ENCODE peak calls at places on chromosomes 3 and 15, in four cellular contexts. J is neuronal stem cell, K is H1, D is IMR-90. N is an unnamed sample.

GRCh38 chr3:66053783-66054094 is 15.0 kb upstream of the MAGI1 start:
- DNase-seq in J (no peak), K (no peak), D (no peak), N (no peak)

GRCh38 chr15:42832577-42832976 is 88.0 kb downstream of the TTBK2 start:
- DNase-seq in J (no peak), D (peak; percentile 88), K (no peak), N (no peak)

GRCh38 chr3:153232737-153233330 is 70.8 kb downstream of the RAP2B start:
- DNase-seq in D (peak; percentile 88), K (no peak), J (no peak), N (no peak)

GRCh38 chr3:157294444-157294843 is 134.5 kb upstream of the CCNL1 start:
- DNase-seq in J (no peak), D (peak; percentile 45), K (no peak), N (no peak)

GRCh38 chr3:160781429-160781828 is 25.4 kb downstream of the PPM1L start:
- DNase-seq in K (no peak), D (no peak), J (no peak), N (no peak)

GRCh38 chr3:116139607-116140006 is 305.7 kb downstream of the LSAMP start:
- DNase-seq in J (no peak), D (peak; percentile 26), K (no peak), N (no peak)

GRCh38 chr3:33954956-33955355 is 156.5 kb downstream of the PDCD6IP start:
- DNase-seq in D (no peak), K (no peak), J (no peak), N (peak; percentile 66)

GRCh38 chr15:88419830-88420229 is 47.4 kb downstream of the MRPL46 start:
- DNase-seq in D (peak; percentile 71), J (no peak), K (no peak), N (no peak)

GRCh38 chr3:54745863-54746262 is 182.0 kb downstream of the LRTM1 start:
- DNase-seq in J (no peak), D (no peak), K (no peak), N (no peak)

GRCh38 chr3:33911525-33912322 is 113.3 kb downstream of the PDCD6IP start:
- DNase-seq in K (no peak), D (peak; percentile 65), J (no peak), N (peak; percentile 23)

GRCh38 chr15:25742008-25742407 is 121.1 kb downstream of the ATP10A start:
- DNase-seq in J (peak; percentile 47), D (no peak), K (peak; percentile 40), N (peak; percentile 25)

GRCh38 chr15:75348034-75348562 is 1.3 kb downstream of the NEIL1 start:
- DNase-seq in D (no peak), K (peak; percentile 64), J (no peak), N (no peak)
- H3K18ac ChIP-seq in D (peak overlapping the region; percentile 8), K (no peak overlapping the region), J (peak overlapping the region; percentile 97), N (peak overlapping the region; percentile 31)

GRCh38 chr3:8103954-8104353 is 397.7 kb upstream of the LMCD1 start:
- DNase-seq in J (no peak), D (no peak), K (no peak), N (no peak)
- H3K23ac ChIP-seq in J (no peak overlapping the region), D (no peak overlapping the region), K (no peak overlapping the region), N (no peak overlapping the region)

DNA sequence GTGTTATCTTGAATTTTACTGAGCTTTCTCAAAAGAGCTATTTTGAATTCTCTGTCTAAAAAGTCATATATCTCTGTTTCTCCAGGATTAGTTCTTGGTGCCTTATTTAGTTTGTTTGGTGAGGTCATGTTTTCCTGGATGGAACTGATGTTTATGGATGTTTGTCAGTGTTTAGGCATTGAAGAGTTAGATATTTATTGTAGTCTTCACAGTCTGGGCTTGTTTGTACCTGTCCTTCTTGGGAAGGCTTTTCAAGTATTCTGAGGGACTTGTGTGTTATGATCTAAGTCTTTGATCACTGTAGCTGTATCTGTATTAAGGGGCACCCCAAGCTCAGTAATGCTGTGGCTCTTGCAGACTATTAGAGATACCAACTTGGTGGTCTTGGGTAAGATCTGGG is 10.6 kb upstream of the RAD51 start:
- DNase-seq in J (no peak), K (no peak), D (no peak), N (no peak)
- H3K18ac ChIP-seq in J (no peak overlapping the region), K (no peak overlapping the region), D (no peak overlapping the region), N (no peak overlapping the region)

DNA sequence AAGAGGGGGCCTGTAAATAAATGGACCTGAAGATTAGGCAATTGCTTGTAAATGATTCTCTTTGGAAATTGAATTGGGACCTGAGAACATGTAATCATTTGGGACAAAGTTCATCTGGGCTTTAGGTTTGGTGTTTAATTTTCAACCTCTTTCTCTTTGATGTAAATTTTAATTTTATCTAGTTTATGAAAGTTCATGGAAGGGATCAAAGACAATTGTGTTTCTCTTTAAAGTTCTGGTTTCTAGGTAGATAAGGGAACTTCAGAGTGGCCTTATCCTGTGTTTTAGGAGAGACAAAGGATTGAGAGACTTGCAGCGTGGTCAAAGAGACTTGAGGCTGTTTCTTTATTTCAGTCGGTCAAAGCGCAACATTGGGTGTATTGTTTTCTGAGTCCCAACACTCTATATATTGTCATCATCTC is 1108.3 kb downstream of the TBL1XR1 start:
- DNase-seq in K (no peak), D (no peak), J (no peak), N (no peak)
- H3K23ac ChIP-seq in K (no peak overlapping the region), D (no peak overlapping the region), J (no peak overlapping the region), N (no peak overlapping the region)

GRCh38 chr15:84888639-84889038 is 4.2 kb downstream of the SLC28A1 start:
- DNase-seq in K (no peak), J (no peak), D (no peak), N (no peak)

GRCh38 chr15:84889313-84889990 is 5.0 kb downstream of the SLC28A1 start:
- DNase-seq in K (no peak), D (no peak), J (no peak), N (no peak)

GRCh38 chr15:84886211-84886983 is 1.9 kb downstream of the SLC28A1 start:
- DNase-seq in J (no peak), K (no peak), D (no peak), N (no peak)

GRCh38 chr15:84887928-84888327 is 3.5 kb downstream of the SLC28A1 start:
- DNase-seq in J (no peak), D (no peak), K (no peak), N (no peak)

GRCh38 chr15:84886984-84887299 is 2.5 kb downstream of the SLC28A1 start:
- DNase-seq in D (no peak), J (no peak), K (no peak), N (no peak)
- H3K18ac ChIP-seq in D (no peak overlapping the region), J (no peak overlapping the region), K (no peak overlapping the region), N (no peak overlapping the region)

GRCh38 chr3:113210608-113211369 is 568 bp upstream of the BOC start:
- DNase-seq in K (peak; percentile 65), D (no peak), J (no peak), N (peak; percentile 45)

GRCh38 chr3:113211370-113212154 is at the start of gene BOC:
- DNase-seq in D (peak; percentile 68), K (no peak), J (peak; percentile 63), N (peak; percentile 79)

GRCh38 chr3:113214227-113214626 is 2.9 kb downstream of the BOC start:
- DNase-seq in J (no peak), D (no peak), K (no peak), N (no peak)

GRCh38 chr3:113212155-113212844 is 943 bp downstream of the BOC start:
- DNase-seq in J (no peak), D (no peak), K (peak; percentile 75), N (peak; percentile 29)

DNA sequence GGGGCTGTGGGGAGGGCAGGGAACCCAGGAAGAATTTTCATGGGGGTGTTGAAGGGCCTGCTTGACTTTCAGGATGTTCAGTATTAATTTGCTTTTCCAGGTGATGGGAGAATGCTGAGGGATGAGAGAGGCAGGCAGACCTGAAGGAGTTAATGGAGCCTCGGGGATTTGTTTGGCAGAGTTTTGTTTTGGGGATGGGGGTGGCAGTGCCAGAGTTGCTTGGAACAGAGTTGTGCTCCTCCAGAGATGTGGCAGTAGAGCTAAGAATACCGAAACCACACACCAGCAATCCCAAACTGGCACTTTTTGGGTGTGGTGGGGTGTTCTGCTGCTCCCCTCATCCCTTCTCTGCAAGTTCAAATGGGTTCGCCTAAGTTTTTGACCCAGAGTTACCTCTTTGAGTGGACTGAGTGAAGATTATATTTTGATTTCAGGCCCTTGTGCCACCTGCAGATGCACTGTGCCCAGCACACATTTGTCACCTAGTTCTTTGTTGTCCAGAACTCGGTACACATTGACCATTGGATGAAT is 1.6 kb downstream of the BOC start:
- DNase-seq in K (no peak), J (no peak), D (no peak), N (no peak)
- H3K23ac ChIP-seq in K (no peak overlapping the region), J (peak overlapping the region; percentile 47), D (peak overlapping the region; percentile 91), N (no peak overlapping the region)